ENCODE peak calls at places on chromosomes 11 and 22, in five cellular contexts. N, K, Y, R and V are unnamed samples.

GRCh38 chr22:41445171-41446056 is 1.2 kb downstream of the TOB2 start:
- DNase-seq in N (peak), K (peak), Y (no peak), R (no peak), V (peak)

GRCh38 chr11:113632981-113633380 is 73.1 kb downstream of the TMPRSS5 start:
- DNase-seq in N (no peak), K (peak), Y (peak), R (no peak), V (peak)

GRCh38 chr11:118907749-118908106 is 18.0 kb downstream of the BCL9L start:
- DNase-seq in N (no peak), K (no peak), Y (no peak), R (no peak), V (no peak)

GRCh38 chr11:116187026-116187425 is 585.8 kb downstream of the BUD13 start:
- DNase-seq in N (no peak), K (no peak), Y (no peak), R (no peak), V (no peak)

GRCh38 chr11:130071211-130071712 is 1.6 kb downstream of the APLP2 start:
- DNase-seq in N (no peak), K (peak), Y (no peak), R (peak), V (no peak)

GRCh38 chr22:38867496-38868285 is 4.3 kb downstream of the CBX6 start:
- DNase-seq in N (peak), K (no peak), Y (peak), R (no peak), V (no peak)

GRCh38 chr22:44335903-44336803 is 23.4 kb upstream of the SHISAL1 start:
- DNase-seq in N (no peak), K (peak), Y (no peak), R (no peak), V (no peak)

GRCh38 chr22:20748820-20749428 is 25.0 kb upstream of the SERPIND1 start:
- DNase-seq in N (no peak), K (no peak), Y (no peak), R (peak), V (no peak)

GRCh38 chr22:39301108-39301507 is 18.3 kb downstream of the RPL3 start:
- DNase-seq in N (no peak), K (no peak), Y (no peak), R (no peak), V (no peak)

GRCh38 chr11:91804057-91804456 is 420.6 kb upstream of the FAT3 start:
- DNase-seq in N (no peak), K (peak), Y (no peak), R (no peak), V (no peak)

GRCh38 chr22:43434601-43435311 is 22.9 kb downstream of the MPPED1 start:
- DNase-seq in N (no peak), K (no peak), Y (no peak), R (no peak), V (no peak)

GRCh38 chr22:43411981-43412807 is at the start of gene MPPED1:
- DNase-seq in N (no peak), K (no peak), Y (no peak), R (no peak), V (no peak)

GRCh38 chr11:84890706-84891105 is 736.4 kb downstream of the DLG2 start:
- DNase-seq in N (no peak), K (no peak), Y (no peak), R (peak), V (no peak)

GRCh38 chr22:45294030-45294429 is 9.3 kb downstream of the UPK3A start:
- DNase-seq in N (no peak), K (no peak), Y (no peak), R (no peak), V (no peak)

GRCh38 chr22:29854432-29854831 is 16.4 kb upstream of the ASCC2 start:
- DNase-seq in N (no peak), K (no peak), Y (peak), R (no peak), V (no peak)

GRCh38 chr11:112465433-112466024 is 204.9 kb upstream of the PLET1 start:
- DNase-seq in N (no peak), K (no peak), Y (no peak), R (no peak), V (no peak)

GRCh38 chr22:45638834-45639746 is 32.5 kb upstream of the ATXN10 start:
- DNase-seq in N (peak), K (peak), Y (peak), R (no peak), V (peak)

GRCh38 chr11:79440451-79441158 is at the start of gene TENM4:
- DNase-seq in N (peak), K (peak), Y (peak), R (peak), V (peak)

GRCh38 chr11:33514079-33514690 is 186.4 kb downstream of the C11orf91 start:
- DNase-seq in N (no peak), K (no peak), Y (no peak), R (no peak), V (no peak)

GRCh38 chr22:19663286-19663815 is 51.0 kb upstream of the SEPTIN5 start:
- DNase-seq in N (peak), K (peak), Y (peak), R (peak), V (peak)

GRCh38 chr11:134654161-134654915 is 242.3 kb upstream of the B3GAT1 start:
- DNase-seq in N (no peak), K (no peak), Y (no peak), R (no peak), V (peak)

GRCh38 chr22:21826204-21826603 is 41.2 kb downstream of the MAPK1 start:
- DNase-seq in N (no peak), K (no peak), Y (no peak), R (no peak), V (no peak)

GRCh38 chr11:102177974-102178631 is 67.9 kb downstream of the YAP1 start:
- DNase-seq in N (no peak), K (peak), Y (no peak), R (peak), V (no peak)

GRCh38 chr11:26134053-26134452 is 197.9 kb upstream of the ANO3 start:
- DNase-seq in N (no peak), K (no peak), Y (no peak), R (no peak), V (no peak)

GRCh38 chr11:68469642-68470041 is 9.1 kb downstream of the PPP6R3 start:
- DNase-seq in N (no peak), K (no peak), Y (no peak), R (no peak), V (no peak)

GRCh38 chr11:68472778-68473177 is 12.2 kb downstream of the PPP6R3 start:
- DNase-seq in N (no peak), K (no peak), Y (no peak), R (no peak), V (no peak)

GRCh38 chr11:68469122-68469521 is 8.6 kb downstream of the PPP6R3 start:
- DNase-seq in N (peak), K (no peak), Y (no peak), R (peak), V (no peak)

GRCh38 chr11:68470304-68470811 is 9.8 kb downstream of the PPP6R3 start:
- DNase-seq in N (no peak), K (no peak), Y (no peak), R (no peak), V (no peak)

GRCh38 chr11:68471360-68472340 is 11.1 kb downstream of the PPP6R3 start:
- DNase-seq in N (no peak), K (no peak), Y (no peak), R (peak), V (no peak)
- H3K27ac ChIP-seq in N (no peak), K (no peak), Y (no peak), R (no peak), V (no peak)

DNA sequence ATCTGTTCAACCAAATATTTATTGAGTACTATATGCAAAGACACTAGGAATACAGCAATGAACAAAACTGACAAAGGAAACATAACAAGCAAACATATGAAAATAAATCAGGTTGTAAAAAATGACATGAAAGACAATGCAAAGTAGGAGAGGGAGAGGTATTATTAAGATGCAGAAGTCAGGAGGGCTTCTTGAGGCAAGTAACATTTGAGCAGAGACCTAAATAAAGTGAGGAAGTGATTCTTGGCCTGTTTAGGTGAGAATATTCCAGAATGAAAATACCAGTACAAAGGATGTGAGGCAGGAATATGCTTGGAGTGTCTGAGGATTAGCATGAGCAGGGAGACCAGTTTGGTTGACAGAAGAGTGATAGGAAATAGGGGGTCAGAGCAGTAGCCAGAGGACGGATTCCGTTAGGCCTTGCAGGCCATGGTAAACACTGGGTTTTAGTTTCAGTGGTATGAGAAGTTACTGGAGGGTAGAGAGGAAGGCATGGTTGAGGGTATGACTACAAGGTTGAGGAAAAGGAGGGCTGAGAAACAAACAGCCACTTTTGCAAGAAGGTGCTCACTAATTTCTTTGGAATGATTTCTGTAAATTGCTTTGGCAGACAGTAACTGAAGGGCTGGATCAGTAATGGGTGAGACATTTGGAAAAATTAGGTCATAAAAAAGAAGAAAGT is 191.8 kb downstream of the SWAP70 start:
- DNase-seq in N (no peak), K (peak), Y (no peak), R (peak), V (no peak)
- H3K27ac ChIP-seq in N (no peak), K (no peak), Y (no peak), R (peak), V (no peak)

DNA sequence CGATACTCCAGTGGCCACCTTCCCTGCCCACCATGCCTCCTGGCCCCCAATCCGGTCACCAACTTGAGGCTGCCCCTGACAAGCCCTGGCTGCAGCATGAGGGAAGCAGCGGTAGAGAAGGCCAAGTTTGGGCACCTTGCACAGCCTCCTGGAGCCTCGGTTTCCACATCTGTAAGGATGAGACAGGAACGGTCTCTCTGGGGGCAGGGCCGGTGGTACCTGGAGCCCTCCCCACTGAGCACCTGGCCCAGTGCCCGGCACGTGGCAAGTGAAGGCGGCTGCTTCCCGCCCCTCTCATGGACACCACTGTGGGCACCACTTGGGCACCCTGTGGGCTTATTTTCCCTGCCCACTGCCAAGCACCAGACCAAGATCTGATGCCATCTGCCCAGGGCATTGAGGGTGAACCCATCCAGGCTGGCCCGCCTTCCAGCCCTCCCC is 77.8 kb downstream of the CDKN1C start:
- DNase-seq in N (peak), K (no peak), Y (peak), R (no peak), V (peak)
- H3K27ac ChIP-seq in N (no peak), K (no peak), Y (no peak), R (no peak), V (no peak)

GRCh38 chr11:63920870-63921417 is 4.0 kb upstream of the RCOR2 start:
- DNase-seq in N (no peak), K (no peak), Y (no peak), R (no peak), V (no peak)
- H3K27ac ChIP-seq in N (no peak), K (no peak), Y (peak), R (no peak), V (no peak)

DNA sequence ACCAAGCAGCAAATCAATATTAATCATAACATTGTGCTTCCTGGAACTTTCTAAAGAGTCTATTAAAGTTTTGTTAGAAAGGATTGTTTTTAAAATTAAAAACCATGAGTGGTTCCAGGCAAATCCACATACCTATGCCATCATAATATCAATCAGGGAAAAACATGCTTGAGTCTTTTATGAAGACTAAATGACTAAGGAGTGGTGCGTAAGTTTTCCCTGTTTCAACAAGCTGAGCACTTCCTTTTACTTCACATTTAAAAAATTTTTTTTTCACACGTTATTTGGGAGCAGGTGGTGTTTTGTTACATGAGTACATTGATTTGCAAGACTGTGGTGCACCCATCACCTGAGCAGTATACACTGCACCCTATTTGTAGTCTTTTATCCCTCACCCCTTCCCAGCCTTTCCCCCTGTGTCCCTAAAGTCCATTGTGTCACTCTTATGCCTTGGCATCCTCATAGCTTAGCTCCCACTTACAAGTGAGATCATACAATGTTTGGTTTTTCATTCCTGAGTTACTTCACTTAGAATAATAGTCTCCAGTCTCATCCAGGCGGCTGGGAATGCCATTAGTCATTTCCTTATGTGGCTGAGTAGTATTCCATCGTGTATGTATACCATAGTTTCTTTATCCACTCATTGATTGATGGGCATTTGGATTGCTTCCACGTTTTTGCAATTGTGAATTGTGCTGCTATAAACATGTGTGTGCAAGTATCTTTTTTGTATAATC is 1190.3 kb upstream of the RAG2 start:
- DNase-seq in N (no peak), K (peak), Y (no peak), R (peak), V (no peak)
- H3K27ac ChIP-seq in N (no peak), K (peak), Y (no peak), R (no peak), V (no peak)

GRCh38 chr22:28799125-28799833 is 1.1 kb downstream of the XBP1 start:
- DNase-seq in N (no peak), K (peak), Y (peak), R (peak), V (peak)

GRCh38 chr22:28798810-28799124 is 1.6 kb downstream of the XBP1 start:
- DNase-seq in N (no peak), K (no peak), Y (no peak), R (no peak), V (no peak)

GRCh38 chr22:28793976-28794584 is 6.3 kb downstream of the XBP1 start:
- DNase-seq in N (no peak), K (no peak), Y (no peak), R (no peak), V (no peak)

GRCh38 chr22:28795071-28795693 is 5.2 kb downstream of the XBP1 start:
- DNase-seq in N (no peak), K (no peak), Y (no peak), R (no peak), V (no peak)

GRCh38 chr22:28795932-28796856 is 4.2 kb downstream of the XBP1 start:
- DNase-seq in N (no peak), K (no peak), Y (no peak), R (no peak), V (no peak)
- H3K27ac ChIP-seq in N (no peak), K (no peak), Y (no peak), R (no peak), V (no peak)